ENCODE peak calls at places on chromosomes 6 and 20, in five cellular contexts. N is HepG2, W is GM23248, F is fibroblast of lung, Z is HCT116. H is an unnamed sample.
A peak's percentile ranks its signal among the peaks of the same experiment; 100 is the strongest.

GRCh38 chr6:33570806-33571636 is 9.1 kb downstream of the BAK1 start:
- DNase-seq in N (peak; percentile 53), W (peak; percentile 90), F (peak; percentile 67), Z (peak; percentile 31), H (peak; percentile 49)

GRCh38 chr6:113654396-113654795 is 202.7 kb upstream of the MARCKS start:
- DNase-seq in N (no peak), W (peak; percentile 86), F (peak; percentile 48), Z (peak; percentile 41), H (peak; percentile 95)

GRCh38 chr20:9147553-9148024 is 78.7 kb downstream of the PLCB4 start:
- DNase-seq in N (no peak), W (peak; percentile 81), F (peak; percentile 27), Z (no peak), H (no peak)

GRCh38 chr6:169833258-169833794 is 81.9 kb downstream of the ERMARD start:
- DNase-seq in N (no peak), W (peak; percentile 47), F (peak; percentile 3), Z (no peak), H (no peak)

GRCh38 chr6:154731296-154732218 is 1.7 kb upstream of the SCAF8 start:
- DNase-seq in N (no peak), W (no peak), F (no peak), Z (no peak), H (no peak)

GRCh38 chr20:61821698-61822097 is 244.0 kb downstream of the TAF4 start:
- DNase-seq in N (no peak), W (no peak), F (no peak), Z (no peak), H (no peak)

GRCh38 chr6:113651120-113651519 is 206.0 kb upstream of the MARCKS start:
- DNase-seq in N (no peak), W (no peak), F (peak; percentile 18), Z (no peak), H (no peak)

GRCh38 chr20:1215386-1216170 is 10.3 kb upstream of the RAD21L1 start:
- DNase-seq in N (no peak), W (no peak), F (no peak), Z (no peak), H (no peak)

GRCh38 chr20:45905505-45906079 is 6.4 kb downstream of the PLTP start:
- DNase-seq in N (peak; percentile 87), W (peak; percentile 96), F (peak; percentile 27), Z (peak; percentile 48), H (peak; percentile 95)

GRCh38 chr20:44027686-44028340 is 113.2 kb downstream of the TOX2 start:
- DNase-seq in N (no peak), W (no peak), F (no peak), Z (no peak), H (no peak)

GRCh38 chr6:113632220-113632864 is 224.8 kb upstream of the MARCKS start:
- DNase-seq in N (peak; percentile 78), W (peak; percentile 89), F (peak; percentile 80), Z (peak; percentile 65), H (peak; percentile 100)

GRCh38 chr20:50533061-50533460 is 22.9 kb downstream of the PTPN1 start:
- DNase-seq in N (no peak), W (peak; percentile 31), F (peak; percentile 68), Z (no peak), H (no peak)

GRCh38 chr6:39430968-39431523 is 108.5 kb upstream of the KCNK16 start:
- DNase-seq in N (no peak), W (peak; percentile 65), F (no peak), Z (no peak), H (no peak)

GRCh38 chr6:97174471-97174870 is 108.5 kb downstream of the MMS22L start:
- DNase-seq in N (no peak), W (no peak), F (no peak), Z (no peak), H (no peak)

GRCh38 chr20:31560900-31561598 is 44.0 kb upstream of the ID1 start:
- DNase-seq in N (no peak), W (peak; percentile 98), F (peak; percentile 95), Z (peak; percentile 91), H (peak; percentile 85)

GRCh38 chr6:16659471-16660156 is 101.6 kb downstream of the ATXN1 start:
- DNase-seq in N (no peak), W (peak; percentile 18), F (no peak), Z (no peak), H (no peak)

GRCh38 chr20:57361517-57361916 is 10.5 kb downstream of the RAE1 start:
- DNase-seq in N (no peak), W (peak; percentile 94), F (peak; percentile 81), Z (no peak), H (no peak)

GRCh38 chr20:308427-309038 is 11.2 kb downstream of the ZCCHC3 start:
- DNase-seq in N (no peak), W (no peak), F (no peak), Z (no peak), H (no peak)

GRCh38 chr6:92315312-92315711 is 1104.0 kb downstream of the EPHA7 start:
- DNase-seq in N (no peak), W (no peak), F (no peak), Z (no peak), H (no peak)

GRCh38 chr6:169371344-169372144 is 117.9 kb upstream of the THBS2 start:
- DNase-seq in N (peak; percentile 50), W (peak; percentile 53), F (peak; percentile 26), Z (peak; percentile 12), H (no peak)

GRCh38 chr6:148905901-148906300 is 159.1 kb downstream of the UST start:
- DNase-seq in N (no peak), W (no peak), F (no peak), Z (no peak), H (no peak)

GRCh38 chr20:47985092-47985850 is 200.0 kb upstream of the SULF2 start:
- DNase-seq in N (no peak), W (peak; percentile 49), F (no peak), Z (no peak), H (peak; percentile 89)

GRCh38 chr20:23049933-23050838 is 714 bp upstream of the THBD start:
- DNase-seq in N (no peak), W (peak; percentile 68), F (peak; percentile 63), Z (no peak), H (peak; percentile 57)

GRCh38 chr20:51712501-51713212 is 55.5 kb downstream of the ATP9A start:
- DNase-seq in N (peak; percentile 55), W (peak; percentile 44), F (peak; percentile 51), Z (peak; percentile 15), H (no peak)

GRCh38 chr6:148501178-148501590 is 158.5 kb downstream of the SASH1 start:
- DNase-seq in N (no peak), W (peak; percentile 99), F (peak; percentile 92), Z (peak; percentile 73), H (no peak)

GRCh38 chr6:150139533-150139932 is 3.3 kb upstream of the PPP1R14C start:
- DNase-seq in N (no peak), W (no peak), F (no peak), Z (no peak), H (peak; percentile 58)

GRCh38 chr6:44856495-44856878 is 469.0 kb downstream of the CDC5L start:
- DNase-seq in N (no peak), W (no peak), F (peak; percentile 48), Z (no peak), H (no peak)

GRCh38 chr6:113853252-113853651 is 3.9 kb upstream of the MARCKS start:
- DNase-seq in N (no peak), W (no peak), F (no peak), Z (no peak), H (no peak)

GRCh38 chr20:25083141-25083772 is 1.3 kb upstream of the VSX1 start:
- DNase-seq in N (no peak), W (no peak), F (no peak), Z (no peak), H (no peak)
- TF ChIP-seq EZH2 in N (no peak), W (no peak), F (peak; percentile 70), Z (no peak), H (no peak)

GRCh38 chr6:107911711-107912110 is 46.3 kb downstream of the SEC63 start:
- DNase-seq in N (no peak), W (no peak), F (no peak), Z (no peak), H (no peak)
- H3K36me3 ChIP-seq in N (peaks cover 68% of the 10 kb centered on the region), W (peaks cover 68% of the 10 kb centered on the region), F (peaks cover 3% of the 10 kb centered on the region), Z (peaks cover 14% of the 10 kb centered on the region), H (peaks cover 43% of the 10 kb centered on the region)

DNA sequence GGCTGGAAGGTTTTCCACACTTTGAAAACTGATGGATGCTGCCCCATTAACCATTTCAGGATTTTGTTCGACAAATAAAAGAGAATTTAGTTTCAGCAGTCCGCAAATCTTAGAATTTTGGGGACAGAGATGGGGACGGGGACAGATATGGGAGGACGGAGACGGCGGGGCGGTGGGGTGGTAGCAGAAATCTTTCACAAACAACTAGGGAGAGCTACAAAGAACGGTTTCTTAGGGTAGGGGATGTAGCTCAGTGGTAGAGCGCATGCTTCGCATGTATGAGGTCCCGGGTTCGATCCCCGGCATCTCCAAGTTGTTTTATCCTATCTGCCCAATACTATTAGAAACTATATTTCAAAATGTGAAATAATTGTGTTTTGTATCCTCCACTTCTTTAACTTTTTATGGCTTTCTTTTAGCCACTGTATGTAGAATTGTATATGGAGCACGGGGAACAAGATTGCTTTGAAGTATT is 15.1 kb downstream of the HMGN4 start:
- DNase-seq in N (peak; percentile 78), W (peak; percentile 66), F (peak; percentile 86), Z (peak; percentile 69), H (peak; percentile 51)
- TF ChIP-seq EZH2 in N (no peak), W (no peak), F (no peak), Z (no peak), H (no peak)

GRCh38 chr6:3261921-3262320 is 3.2 kb downstream of the PSMG4 start:
- DNase-seq in N (no peak), W (no peak), F (no peak), Z (no peak), H (no peak)

GRCh38 chr6:3260772-3261517 is 2.2 kb downstream of the PSMG4 start:
- DNase-seq in N (no peak), W (peak; percentile 24), F (no peak), Z (no peak), H (no peak)

GRCh38 chr6:3264356-3264755 is 5.6 kb downstream of the PSMG4 start:
- DNase-seq in N (no peak), W (no peak), F (no peak), Z (no peak), H (no peak)

GRCh38 chr6:3261518-3261820 is 2.7 kb downstream of the PSMG4 start:
- DNase-seq in N (no peak), W (no peak), F (no peak), Z (no peak), H (no peak)

GRCh38 chr6:3263091-3263490 is 4.3 kb downstream of the PSMG4 start:
- DNase-seq in N (no peak), W (no peak), F (no peak), Z (no peak), H (no peak)
- H3K36me3 ChIP-seq in N (peaks cover 28% of the 10 kb centered on the region), W (no peaks in the 10 kb centered on the region), F (peaks cover 8% of the 10 kb centered on the region), Z (peaks cover 26% of the 10 kb centered on the region), H (no peaks in the 10 kb centered on the region)

DNA sequence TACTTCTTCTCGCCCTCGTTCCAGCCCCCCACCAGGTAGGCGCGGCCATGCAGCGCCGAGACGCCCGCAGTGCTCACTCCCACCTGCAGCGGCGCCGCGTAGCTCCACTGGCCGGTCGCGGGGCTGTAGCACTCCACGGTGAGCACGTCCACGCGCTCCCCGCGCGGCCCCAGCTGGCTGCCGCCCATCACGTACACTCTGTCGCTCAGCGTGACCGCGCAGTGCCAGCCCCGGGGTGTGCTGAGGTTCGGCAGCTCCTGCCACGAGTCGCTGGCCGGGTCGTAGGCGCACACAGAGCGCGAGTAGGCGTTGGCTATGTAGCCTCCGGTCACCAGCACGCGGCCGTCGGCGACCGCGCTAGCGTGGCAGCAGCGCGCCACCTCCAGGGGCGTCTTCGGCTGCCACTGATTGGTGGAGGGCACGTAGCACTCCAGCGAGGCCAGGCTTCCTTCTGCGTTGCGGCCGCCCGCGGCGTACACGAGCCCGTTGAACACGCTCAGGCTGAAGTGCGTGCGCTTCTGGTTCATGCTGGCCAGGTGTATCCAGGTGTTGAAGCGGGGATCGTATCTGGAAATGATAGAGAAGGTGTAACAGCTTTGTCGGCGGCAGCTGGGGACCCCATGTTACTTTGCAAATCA is 13.7 kb downstream of the KLHL31 start:
- DNase-seq in N (peak; percentile 86), W (peak; percentile 80), F (peak; percentile 55), Z (peak; percentile 88), H (peak; percentile 89)
- TF ChIP-seq EZH2 in N (no peak), W (no peak), F (no peak), Z (no peak), H (no peak)

H was measured in PC-9.